ENCODE peak calls at places on chromosome 1, in four cellular contexts. One of them, this sample, is unnamed.
A peak's percentile ranks its signal among the peaks of the same experiment; 100 is the strongest.

GRCh38 chr1:225772848-225773247 is 4.8 kb upstream of the SRP9 start:
- DNase-seq in body of pancreas: peak; percentile 41
- DNase-seq in cardiac muscle cell: no peak
- DNase-seq in NAMALWA: no peak
- DNase-seq in this sample: no peak

GRCh38 chr1:3261969-3262579 is 192.4 kb upstream of the ARHGEF16 start:
- DNase-seq in cardiac muscle cell: no peak
- DNase-seq in body of pancreas: no peak
- DNase-seq in NAMALWA: no peak
- DNase-seq in this sample: no peak

GRCh38 chr1:26171084-26172072 is at the start of gene ZNF593OS:
- DNase-seq in cardiac muscle cell: no peak
- DNase-seq in body of pancreas: no peak
- DNase-seq in NAMALWA: no peak
- DNase-seq in this sample: no peak

GRCh38 chr1:46530791-46531409 is 20.5 kb downstream of the KNCN start:
- DNase-seq in cardiac muscle cell: peak; percentile 28
- DNase-seq in NAMALWA: no peak
- DNase-seq in body of pancreas: no peak
- DNase-seq in this sample: no peak

GRCh38 chr1:94514095-94514727 is 27.3 kb downstream of the F3 start:
- DNase-seq in NAMALWA: peak; percentile 45
- DNase-seq in body of pancreas: no peak
- DNase-seq in cardiac muscle cell: peak; percentile 65
- DNase-seq in this sample: peak; percentile 55

GRCh38 chr1:5994713-5995621 is 2.7 kb upstream of the NPHP4 start:
- DNase-seq in body of pancreas: no peak
- DNase-seq in NAMALWA: peak; percentile 30
- DNase-seq in cardiac muscle cell: no peak
- DNase-seq in this sample: no peak

GRCh38 chr1:35243681-35244080 is 24.8 kb upstream of the ZMYM4 start:
- DNase-seq in NAMALWA: peak; percentile 40
- DNase-seq in body of pancreas: no peak
- DNase-seq in cardiac muscle cell: no peak
- DNase-seq in this sample: peak; percentile 48

GRCh38 chr1:93705897-93706500 is 24.4 kb upstream of the BCAR3 start:
- DNase-seq in body of pancreas: no peak
- DNase-seq in cardiac muscle cell: no peak
- DNase-seq in NAMALWA: no peak
- DNase-seq in this sample: no peak

GRCh38 chr1:119008483-119009299 is 20.5 kb upstream of the TBX15 start:
- DNase-seq in cardiac muscle cell: peak; percentile 64
- DNase-seq in body of pancreas: peak; percentile 50
- DNase-seq in NAMALWA: peak; percentile 66
- DNase-seq in this sample: peak; percentile 73

GRCh38 chr1:201396859-201397464 is 2.2 kb downstream of the LAD1 start:
- DNase-seq in body of pancreas: peak; percentile 86
- DNase-seq in cardiac muscle cell: no peak
- DNase-seq in NAMALWA: no peak
- DNase-seq in this sample: no peak

GRCh38 chr1:170732262-170732595 is 68.3 kb downstream of the PRRX1 start:
- DNase-seq in body of pancreas: no peak
- DNase-seq in NAMALWA: no peak
- DNase-seq in cardiac muscle cell: no peak
- DNase-seq in this sample: no peak

GRCh38 chr1:97252076-97252475 is 530.5 kb downstream of the PTBP2 start:
- DNase-seq in body of pancreas: no peak
- DNase-seq in NAMALWA: no peak
- DNase-seq in cardiac muscle cell: no peak
- DNase-seq in this sample: no peak

GRCh38 chr1:174021611-174022079 is 512 bp downstream of the RC3H1 start:
- DNase-seq in cardiac muscle cell: no peak
- DNase-seq in NAMALWA: peak; percentile 76
- DNase-seq in body of pancreas: peak; percentile 54
- DNase-seq in this sample: peak; percentile 75

GRCh38 chr1:8938232-8939117 is 7.2 kb upstream of the CA6 start:
- DNase-seq in body of pancreas: no peak
- DNase-seq in NAMALWA: no peak
- DNase-seq in cardiac muscle cell: no peak
- DNase-seq in this sample: no peak

GRCh38 chr1:201381130-201381529 is 3.6 kb upstream of the TNNT2 start:
- DNase-seq in NAMALWA: no peak
- DNase-seq in body of pancreas: no peak
- DNase-seq in cardiac muscle cell: no peak
- DNase-seq in this sample: no peak

GRCh38 chr1:156689960-156690672 is 12.9 kb upstream of the NES start:
- DNase-seq in cardiac muscle cell: peak; percentile 68
- DNase-seq in NAMALWA: no peak
- DNase-seq in body of pancreas: no peak
- DNase-seq in this sample: no peak

GRCh38 chr1:44436401-44437394 is 31.6 kb downstream of the RNF220 start:
- DNase-seq in body of pancreas: no peak
- DNase-seq in cardiac muscle cell: peak; percentile 17
- DNase-seq in NAMALWA: no peak
- DNase-seq in this sample: no peak

GRCh38 chr1:189429610-189430009 is 1048.1 kb downstream of the BRINP3 start:
- DNase-seq in body of pancreas: no peak
- DNase-seq in NAMALWA: peak; percentile 68
- DNase-seq in cardiac muscle cell: peak; percentile 68
- DNase-seq in this sample: peak; percentile 72

GRCh38 chr1:94039514-94039870 is 81.5 kb downstream of the ABCA4 start:
- DNase-seq in body of pancreas: peak; percentile 63
- DNase-seq in NAMALWA: peak; percentile 72
- DNase-seq in cardiac muscle cell: peak; percentile 91
- DNase-seq in this sample: peak; percentile 82

GRCh38 chr1:99754055-99754626 is 12.3 kb downstream of the FRRS1 start:
- DNase-seq in body of pancreas: no peak
- DNase-seq in NAMALWA: no peak
- DNase-seq in cardiac muscle cell: no peak
- DNase-seq in this sample: no peak

GRCh38 chr1:115056395-115056798 is 26.8 kb downstream of the TSHB start:
- DNase-seq in cardiac muscle cell: peak; percentile 71
- DNase-seq in NAMALWA: no peak
- DNase-seq in body of pancreas: no peak
- DNase-seq in this sample: no peak

GRCh38 chr1:48396208-48396607 is 75.8 kb downstream of the SPATA6 start:
- DNase-seq in cardiac muscle cell: no peak
- DNase-seq in body of pancreas: no peak
- DNase-seq in NAMALWA: no peak
- DNase-seq in this sample: no peak

GRCh38 chr1:165443539-165444289 is 1.2 kb downstream of the RXRG start:
- DNase-seq in body of pancreas: no peak
- DNase-seq in NAMALWA: no peak
- DNase-seq in cardiac muscle cell: peak; percentile 69
- DNase-seq in this sample: no peak

GRCh38 chr1:173475564-173476196 is 1.5 kb upstream of the PRDX6 start:
- DNase-seq in body of pancreas: no peak
- DNase-seq in cardiac muscle cell: peak; percentile 9
- DNase-seq in NAMALWA: no peak
- DNase-seq in this sample: no peak

GRCh38 chr1:160370561-160371345 is 3.9 kb downstream of the NHLH1 start:
- DNase-seq in NAMALWA: no peak
- DNase-seq in body of pancreas: no peak
- DNase-seq in cardiac muscle cell: no peak
- DNase-seq in this sample: peak; percentile 20

This sample was measured in Karpas-422.